ENCODE peak calls at places on chromosomes 11 and 22, in seven cellular contexts. B is cardiac fibroblast, X is dorsolateral prefrontal cortex, D is cardiac muscle cell, G is brain microvascular endothelial cell, I is K562, C is IMR-90. E is an unnamed sample.

GRCh38 chr22:44587004-44587793 is 89.2 kb upstream of the RTL6 start:
- DNase-seq in G (no peak), B (peak), I (no peak), C (peak), D (no peak), X (no peak), E (no peak)

GRCh38 chr11:7687386-7687785 is 14.1 kb upstream of the CYB5R2 start:
- DNase-seq in X (no peak), C (no peak), G (no peak), D (no peak), I (no peak), B (no peak), E (no peak)

GRCh38 chr11:17939542-17939941 is 73.3 kb downstream of the SERGEF start:
- DNase-seq in D (no peak), B (no peak), I (no peak), G (no peak), X (no peak), C (no peak), E (no peak)

GRCh38 chr11:83222499-83222898 is 29.0 kb downstream of the ANKRD42 start:
- DNase-seq in I (no peak), C (peak), B (no peak), X (no peak), D (no peak), G (no peak), E (no peak)

GRCh38 chr11:2136209-2136951 is 2.8 kb downstream of the IGF2 start:
- DNase-seq in C (no peak), X (no peak), D (no peak), B (no peak), I (no peak), G (no peak), E (no peak)

GRCh38 chr22:31080164-31080847 is 812 bp upstream of the SMTN start:
- DNase-seq in D (no peak), G (no peak), I (no peak), B (no peak), X (no peak), C (no peak), E (no peak)

GRCh38 chr22:50544078-50544745 is 1.5 kb upstream of the KLHDC7B start:
- DNase-seq in C (peak), I (no peak), X (peak), B (peak), D (peak), G (peak), E (no peak)

GRCh38 chr11:103644676-103645075 is 391.8 kb upstream of the DDI1 start:
- DNase-seq in B (no peak), D (no peak), X (no peak), C (no peak), G (no peak), I (no peak), E (no peak)

GRCh38 chr11:130180491-130180890 is 20.9 kb downstream of the ST14 start:
- DNase-seq in X (no peak), D (no peak), B (peak), G (no peak), C (peak), I (no peak), E (no peak)

GRCh38 chr22:29205598-29206371 is at the start of gene EMID1:
- DNase-seq in D (peak), X (no peak), C (peak), B (peak), I (peak), G (no peak), E (no peak)
- TF ChIP-seq CTCF in D (no peak), X (no peak), C (peak), B (peak), I (peak), G (peak), E (no peak)

GRCh38 chr11:62667460-62667859 is 2.3 kb downstream of the CSKMT start:
- DNase-seq in C (no peak), I (peak), B (no peak), D (no peak), X (no peak), G (no peak), E (no peak)
- H3K4me3 ChIP-seq in C (no peak), I (peak), B (no peak), D (no peak), X (no peak), G (no peak), E (peak)

DNA sequence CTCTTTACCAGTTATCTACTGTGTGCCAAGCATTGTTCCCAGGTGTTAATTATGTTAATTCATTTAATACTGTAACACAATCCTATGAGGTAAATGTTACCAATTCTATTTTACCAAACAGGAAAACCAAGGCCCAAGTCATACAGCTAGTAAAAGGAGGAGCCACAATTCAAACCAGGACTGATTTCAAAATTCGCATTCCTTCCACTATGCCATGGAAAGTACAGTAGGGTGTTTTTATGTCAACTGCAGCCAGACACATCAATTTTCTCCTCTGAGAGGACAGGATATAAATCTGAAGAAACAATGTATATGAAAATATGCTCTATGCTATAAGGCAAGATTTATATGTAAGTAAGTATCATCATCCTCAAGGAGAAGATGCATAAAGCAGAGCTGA is 104.3 kb downstream of the RPL27A start:
- DNase-seq in C (no peak), X (no peak), I (no peak), D (no peak), G (no peak), B (peak), E (no peak)
- TF ChIP-seq CTCF in C (peak), X (no peak), I (no peak), D (peak), G (peak), B (no peak), E (no peak)

DNA sequence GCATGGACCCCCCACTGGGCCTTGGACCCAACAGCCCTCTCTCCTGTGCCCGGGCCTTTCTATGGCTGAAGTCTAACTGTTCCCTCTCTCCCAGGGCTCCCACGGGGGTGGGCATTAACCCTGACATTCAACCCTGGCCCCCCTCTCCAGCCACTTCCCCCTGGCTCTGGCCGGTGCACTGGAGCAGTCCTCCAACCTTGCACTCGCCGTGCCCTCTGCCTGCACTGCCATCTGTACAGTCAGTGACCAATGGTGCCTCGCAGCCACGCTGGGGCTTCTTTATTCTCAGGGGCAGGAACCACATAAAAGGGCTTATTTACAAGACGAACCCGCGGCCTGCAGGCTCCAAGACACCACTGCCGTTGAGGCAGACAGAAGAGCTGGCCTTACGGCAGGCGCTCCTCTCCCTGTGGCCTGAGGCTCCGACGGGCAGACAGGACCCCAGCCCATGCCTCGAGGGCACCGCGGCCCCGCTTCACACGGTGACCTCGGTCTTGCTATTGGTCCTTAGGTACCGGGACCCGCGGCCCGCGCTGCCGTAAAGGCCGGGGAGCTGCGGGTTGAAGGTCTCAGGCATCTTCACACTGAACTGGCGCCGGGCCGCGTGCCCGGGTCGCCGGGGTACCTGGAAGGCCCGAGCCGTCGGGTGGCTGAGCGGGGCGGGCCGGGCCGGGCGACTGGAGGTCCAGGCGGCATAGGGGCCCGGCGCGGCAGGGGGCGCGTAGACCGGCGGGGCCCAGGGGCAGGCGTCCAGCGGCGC is 5.4 kb downstream of the SHISA8 start:
- DNase-seq in X (no peak), B (no peak), D (no peak), C (no peak), I (no peak), G (no peak), E (no peak)
- H3K4me3 ChIP-seq in X (peak), B (no peak), D (peak), C (no peak), I (no peak), G (no peak), E (no peak)

GRCh38 chr11:70503878-70504240 is 105.5 kb downstream of the CTTN start:
- DNase-seq in B (no peak), I (peak), G (no peak), C (no peak), D (no peak), X (peak), E (no peak)
- TF ChIP-seq CTCF in B (no peak), I (peak), G (peak), C (peak), D (no peak), X (peak), E (no peak)

DNA sequence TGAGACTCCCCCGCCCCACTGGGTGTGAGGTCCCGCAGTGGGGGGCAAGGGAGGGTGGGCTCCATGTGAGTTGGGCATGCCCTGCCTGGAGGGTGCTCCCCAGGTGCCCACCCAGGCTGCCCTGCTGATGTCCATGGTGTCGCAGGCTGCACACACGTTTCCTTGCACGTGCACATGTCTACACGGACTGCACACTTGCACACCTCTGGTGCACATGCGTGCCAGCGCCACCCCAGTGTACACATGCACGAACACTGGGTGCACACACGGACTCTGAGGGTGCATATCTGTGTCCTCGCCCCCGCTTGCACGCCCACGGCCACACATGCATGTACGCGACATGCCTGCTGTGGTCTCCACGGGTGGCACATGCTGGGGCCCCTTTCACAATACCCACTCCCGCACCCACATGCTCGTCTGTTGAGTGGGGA is 35.2 kb upstream of the PRODH start:
- DNase-seq in X (no peak), B (no peak), D (no peak), C (no peak), I (no peak), G (no peak), E (no peak)
- H3K4me3 ChIP-seq in X (peak), B (no peak), D (no peak), C (no peak), I (no peak), G (no peak), E (no peak)

E was measured in HFF-Myc.